ENCODE peak calls at places on chromosomes 11 and 22, in four cellular contexts. H is stimulated activated CD4-positive, alpha-beta T cell treated with anti-CD3 and anti-CD28 coated beads, TNF-alpha, amount 100 ng/mL, for 1 hour; L is sciatic nerve; W is IMR-90. F is an unnamed sample.

GRCh38 chr22:48491451-48491941 is 1336.2 kb downstream of the BRD1 start:
- DNase-seq in H (no peak), L (no peak), W (no peak), F (no peak)

GRCh38 chr11:79396001-79396400 is 44.8 kb downstream of the TENM4 start:
- DNase-seq in H (no peak), L (no peak), W (no peak), F (no peak)

GRCh38 chr22:46935506-46936377 is 173.3 kb downstream of the TBC1D22A start:
- DNase-seq in H (no peak), L (no peak), W (no peak), F (no peak)

GRCh38 chr11:10564692-10565318 is 3.7 kb downstream of the LYVE1 start:
- DNase-seq in H (no peak), L (no peak), W (no peak), F (no peak)

GRCh38 chr11:117934526-117935307 is 5.5 kb upstream of the TMPRSS13 start:
- DNase-seq in H (no peak), L (no peak), W (no peak), F (no peak)

GRCh38 chr11:76047231-76047630 is 159.1 kb downstream of the WNT11 start:
- DNase-seq in H (no peak), L (no peak), W (no peak), F (no peak)

GRCh38 chr11:28756977-28757376 is 648.8 kb downstream of the METTL15 start:
- DNase-seq in H (no peak), L (no peak), W (peak), F (peak)

GRCh38 chr22:27879923-27880322 is 39.1 kb downstream of the PITPNB start:
- DNase-seq in H (no peak), L (no peak), W (peak), F (peak)

GRCh38 chr22:19718255-19719054 is 4.2 kb downstream of the SEPTIN5 start:
- DNase-seq in H (no peak), L (no peak), W (no peak), F (no peak)

GRCh38 chr11:2523821-2524391 is 79.1 kb downstream of the KCNQ1 start:
- DNase-seq in H (no peak), L (no peak), W (no peak), F (no peak)

GRCh38 chr11:75342231-75342918 is 9.1 kb downstream of the ARRB1 start:
- DNase-seq in H (no peak), L (no peak), W (no peak), F (no peak)

GRCh38 chr11:126929186-126930085 is 71.1 kb downstream of the KIRREL3 start:
- DNase-seq in H (no peak), L (no peak), W (peak), F (no peak)

GRCh38 chr22:36358533-36359171 is 29.1 kb downstream of the MYH9 start:
- DNase-seq in H (no peak), L (no peak), W (no peak), F (no peak)

GRCh38 chr22:31346255-31346732 is at the start of gene PATZ1:
- DNase-seq in H (peak), L (peak), W (peak), F (peak)

GRCh38 chr11:122342089-122342749 is 226.2 kb upstream of the BLID start:
- DNase-seq in H (no peak), L (no peak), W (peak), F (no peak)

GRCh38 chr22:39494471-39495120 is 7.5 kb upstream of the MIEF1 start:
- DNase-seq in H (no peak), L (no peak), W (peak), F (no peak)